ENCODE peak calls at places on chromosomes 13 and 19, in five cellular contexts. One of them, this sample, is unnamed.

GRCh38 chr19:9857920-9858746 is 23.0 kb downstream of the PIN1 start:
- DNase-seq in BJ: no peak
- DNase-seq in A673: no peak
- DNase-seq in psoas muscle: no peak
- DNase-seq in lower leg skin: no peak
- DNase-seq in this sample: no peak

GRCh38 chr13:39900106-39900750 is 244.8 kb downstream of the COG6 start:
- DNase-seq in BJ: no peak
- DNase-seq in A673: peak
- DNase-seq in psoas muscle: no peak
- DNase-seq in lower leg skin: no peak
- DNase-seq in this sample: no peak

GRCh38 chr19:33904681-33905080 is 108.0 kb downstream of the KCTD15 start:
- DNase-seq in BJ: no peak
- DNase-seq in A673: no peak
- DNase-seq in psoas muscle: peak
- DNase-seq in lower leg skin: peak
- DNase-seq in this sample: peak

GRCh38 chr19:4328243-4328990 is 10.2 kb downstream of the STAP2 start:
- DNase-seq in BJ: peak
- DNase-seq in A673: peak
- DNase-seq in psoas muscle: peak
- DNase-seq in lower leg skin: peak
- DNase-seq in this sample: peak

GRCh38 chr13:95471960-95472359 is 80.6 kb upstream of the CLDN10 start:
- DNase-seq in BJ: no peak
- DNase-seq in A673: no peak
- DNase-seq in psoas muscle: no peak
- DNase-seq in lower leg skin: no peak
- DNase-seq in this sample: no peak

GRCh38 chr19:4376991-4377781 is 23.2 kb downstream of the SH3GL1 start:
- DNase-seq in BJ: no peak
- DNase-seq in A673: no peak
- DNase-seq in psoas muscle: peak
- DNase-seq in lower leg skin: no peak
- DNase-seq in this sample: no peak

GRCh38 chr13:32736648-32737047 is 150.4 kb downstream of the PDS5B start:
- DNase-seq in BJ: no peak
- DNase-seq in A673: no peak
- DNase-seq in psoas muscle: no peak
- DNase-seq in lower leg skin: no peak
- DNase-seq in this sample: no peak

GRCh38 chr13:107765724-107766436 is 449.5 kb downstream of the LIG4 start:
- DNase-seq in BJ: no peak
- DNase-seq in A673: no peak
- DNase-seq in psoas muscle: no peak
- DNase-seq in lower leg skin: no peak
- DNase-seq in this sample: no peak

GRCh38 chr19:43784981-43785808 is 4.4 kb upstream of the KCNN4 start:
- DNase-seq in BJ: no peak
- DNase-seq in A673: peak
- DNase-seq in psoas muscle: peak
- DNase-seq in lower leg skin: peak
- DNase-seq in this sample: no peak

GRCh38 chr13:80012281-80012680 is 328.6 kb downstream of the SPRY2 start:
- DNase-seq in BJ: no peak
- DNase-seq in A673: no peak
- DNase-seq in psoas muscle: no peak
- DNase-seq in lower leg skin: no peak
- DNase-seq in this sample: no peak

GRCh38 chr19:1819976-1820255 is 7.8 kb upstream of the ATP8B3 start:
- DNase-seq in BJ: no peak
- DNase-seq in A673: no peak
- DNase-seq in psoas muscle: no peak
- DNase-seq in lower leg skin: no peak
- DNase-seq in this sample: no peak
- H3K4me3 ChIP-seq in BJ: no peak
- H3K4me3 ChIP-seq in A673: no peak
- H3K4me3 ChIP-seq in psoas muscle: no peak
- H3K4me3 ChIP-seq in lower leg skin: no peak
- H3K4me3 ChIP-seq in this sample: no peak

DNA sequence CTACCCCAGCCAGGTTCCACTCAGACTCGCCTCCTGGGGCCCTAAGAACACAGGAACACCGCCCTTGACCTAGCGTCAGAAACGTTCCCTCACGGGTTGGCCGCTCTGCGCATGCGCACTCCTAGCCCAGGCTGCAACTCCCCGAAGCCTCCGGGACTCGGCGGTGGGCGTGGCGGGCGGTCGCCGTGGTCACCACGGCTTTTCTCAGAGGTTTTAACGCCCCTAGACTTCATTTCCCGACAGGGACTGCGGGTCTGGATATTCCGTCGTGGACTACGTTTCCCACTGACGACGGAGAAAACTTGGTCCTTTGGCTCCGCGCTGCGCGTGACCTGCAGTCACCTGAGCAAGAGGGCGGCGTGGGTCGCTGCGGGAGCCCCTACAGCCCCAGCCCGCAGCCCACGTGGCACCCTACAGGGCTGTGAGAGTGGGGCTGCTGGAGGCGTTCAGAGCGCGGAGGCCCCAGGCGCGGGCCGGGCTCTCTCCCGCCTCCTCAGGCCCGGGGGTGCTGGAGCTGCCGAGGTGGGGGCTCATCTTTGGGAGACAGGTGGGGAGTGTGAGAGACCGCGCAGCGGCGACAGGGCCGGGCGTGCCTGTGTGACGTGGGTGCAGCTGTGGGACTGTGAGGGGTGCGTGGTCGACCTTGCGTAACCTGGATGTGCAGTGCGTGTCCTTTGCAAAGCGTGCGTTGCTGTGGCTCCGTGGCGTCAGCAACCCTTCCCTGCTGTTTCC is 38.0 kb upstream of the ZNF573 start:
- DNase-seq in BJ: no peak
- DNase-seq in A673: peak
- DNase-seq in psoas muscle: peak
- DNase-seq in lower leg skin: peak
- DNase-seq in this sample: no peak
- H3K4me3 ChIP-seq in BJ: peak
- H3K4me3 ChIP-seq in A673: peak
- H3K4me3 ChIP-seq in psoas muscle: peak
- H3K4me3 ChIP-seq in lower leg skin: peak
- H3K4me3 ChIP-seq in this sample: peak

DNA sequence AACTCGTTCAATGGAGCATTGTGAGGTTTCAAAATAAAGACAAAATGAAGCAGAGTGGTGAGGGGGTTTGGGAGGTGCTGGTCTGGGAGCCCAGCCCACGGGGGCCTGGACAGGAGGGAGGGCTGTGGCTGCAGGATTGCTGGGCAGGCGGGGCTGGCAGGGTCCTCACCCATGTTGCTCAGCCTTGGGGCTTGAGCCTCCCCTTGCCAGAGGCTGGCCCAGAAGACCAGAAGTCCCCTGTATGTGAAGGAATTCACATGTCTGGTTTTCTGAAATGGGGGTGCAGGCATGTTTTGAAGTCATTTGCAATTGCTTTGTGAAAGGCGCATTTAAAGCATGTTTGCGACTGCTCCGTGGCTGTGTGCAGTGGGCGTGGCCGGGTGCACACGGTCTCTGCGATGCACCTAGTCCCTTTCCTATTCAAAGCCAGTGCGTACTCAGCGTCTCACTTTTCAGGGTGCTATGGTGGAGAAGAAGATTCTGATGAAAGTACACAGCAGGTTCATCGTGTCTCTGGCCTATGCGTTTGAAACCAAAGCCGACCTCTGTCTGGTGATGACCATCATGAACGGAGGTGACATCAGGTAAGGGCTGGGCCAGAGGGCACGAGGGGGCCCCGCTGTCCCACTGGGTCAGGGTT is 2.3 kb downstream of the GRK1 start:
- DNase-seq in BJ: no peak
- DNase-seq in A673: no peak
- DNase-seq in psoas muscle: no peak
- DNase-seq in lower leg skin: no peak
- DNase-seq in this sample: no peak
- H3K4me3 ChIP-seq in BJ: no peak
- H3K4me3 ChIP-seq in A673: no peak
- H3K4me3 ChIP-seq in psoas muscle: no peak
- H3K4me3 ChIP-seq in lower leg skin: no peak
- H3K4me3 ChIP-seq in this sample: no peak

DNA sequence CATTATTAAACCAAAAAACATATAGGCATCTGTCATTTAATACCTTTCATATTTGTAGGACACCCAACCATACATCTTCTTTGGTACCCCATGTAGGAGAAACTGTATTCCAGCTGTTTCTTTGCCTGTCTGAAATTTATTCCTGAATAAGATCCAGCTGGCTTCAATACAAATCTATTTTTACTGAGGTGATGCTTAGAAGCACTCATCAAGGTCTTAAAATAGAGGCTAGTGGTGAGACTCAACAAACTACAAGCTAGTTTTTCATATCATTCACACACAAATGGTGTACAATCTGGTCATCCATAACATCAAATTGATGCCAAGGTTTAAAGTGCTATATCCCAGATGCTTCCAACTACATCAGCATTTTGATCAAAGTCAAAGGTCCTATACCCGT is 1071.3 kb upstream of the MIR17HG start:
- DNase-seq in BJ: no peak
- DNase-seq in A673: no peak
- DNase-seq in psoas muscle: no peak
- DNase-seq in lower leg skin: no peak
- DNase-seq in this sample: no peak
- H3K4me3 ChIP-seq in BJ: no peak
- H3K4me3 ChIP-seq in A673: no peak
- H3K4me3 ChIP-seq in psoas muscle: no peak
- H3K4me3 ChIP-seq in lower leg skin: no peak
- H3K4me3 ChIP-seq in this sample: no peak

DNA sequence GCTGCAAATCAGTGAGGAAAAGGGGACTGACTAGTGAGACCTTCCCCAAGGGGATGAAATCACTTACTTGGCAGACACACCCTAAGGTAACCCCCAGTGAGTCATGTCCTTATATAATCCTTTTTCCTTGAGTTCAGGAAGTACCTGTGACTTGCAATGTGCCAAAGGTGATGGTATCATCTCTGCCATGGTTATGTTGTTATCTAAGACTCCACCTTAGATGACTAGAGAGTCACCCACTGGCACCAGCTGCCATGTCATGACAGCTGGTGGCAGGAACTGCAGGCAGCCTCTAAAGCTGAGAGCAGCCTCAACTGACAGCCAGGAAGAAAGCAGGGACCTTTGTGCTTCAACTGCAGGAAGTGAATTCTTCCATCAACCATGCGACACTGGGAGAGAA is 12.5 kb downstream of the PBX4 start:
- DNase-seq in BJ: no peak
- DNase-seq in A673: no peak
- DNase-seq in psoas muscle: no peak
- DNase-seq in lower leg skin: no peak
- DNase-seq in this sample: no peak
- H3K4me3 ChIP-seq in BJ: no peak
- H3K4me3 ChIP-seq in A673: no peak
- H3K4me3 ChIP-seq in psoas muscle: no peak
- H3K4me3 ChIP-seq in lower leg skin: no peak
- H3K4me3 ChIP-seq in this sample: no peak

GRCh38 chr19:6729573-6730152 is 7.7 kb downstream of the GPR108 start:
- DNase-seq in BJ: no peak
- DNase-seq in A673: no peak
- DNase-seq in psoas muscle: no peak
- DNase-seq in lower leg skin: no peak
- DNase-seq in this sample: no peak

GRCh38 chr19:6725513-6726231 is 5.2 kb upstream of the C3 start:
- DNase-seq in BJ: no peak
- DNase-seq in A673: no peak
- DNase-seq in psoas muscle: no peak
- DNase-seq in lower leg skin: no peak
- DNase-seq in this sample: no peak

GRCh38 chr19:6730153-6730804 is 7.1 kb downstream of the GPR108 start:
- DNase-seq in BJ: no peak
- DNase-seq in A673: peak
- DNase-seq in psoas muscle: no peak
- DNase-seq in lower leg skin: no peak
- DNase-seq in this sample: no peak

GRCh38 chr19:6730941-6731670 is 6.3 kb downstream of the GPR108 start:
- DNase-seq in BJ: no peak
- DNase-seq in A673: no peak
- DNase-seq in psoas muscle: no peak
- DNase-seq in lower leg skin: no peak
- DNase-seq in this sample: no peak

DNA sequence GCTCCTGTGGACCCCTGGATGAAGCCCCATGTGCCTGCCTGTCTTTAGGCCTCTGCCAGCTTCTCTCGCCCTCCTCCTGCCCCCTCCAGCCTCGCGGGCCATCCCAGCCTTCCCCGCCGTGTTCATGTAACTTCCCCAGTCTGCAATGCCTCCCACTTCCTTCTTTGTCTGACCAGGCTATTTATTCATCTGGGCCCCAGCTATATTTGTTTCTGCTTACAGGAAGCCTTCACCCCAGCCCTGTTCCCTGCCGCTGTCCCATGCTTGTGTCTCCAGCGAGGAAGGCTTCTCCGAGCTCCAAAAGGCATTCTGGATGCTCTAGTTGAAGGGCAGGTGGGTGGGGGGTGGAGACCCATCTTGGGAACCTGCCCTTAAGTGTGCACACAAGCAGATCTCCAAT is 7.9 kb upstream of the C3 start:
- DNase-seq in BJ: no peak
- DNase-seq in A673: no peak
- DNase-seq in psoas muscle: no peak
- DNase-seq in lower leg skin: no peak
- DNase-seq in this sample: no peak
- H3K4me3 ChIP-seq in BJ: no peak
- H3K4me3 ChIP-seq in A673: no peak
- H3K4me3 ChIP-seq in psoas muscle: no peak
- H3K4me3 ChIP-seq in lower leg skin: no peak
- H3K4me3 ChIP-seq in this sample: no peak

GRCh38 chr19:35322014-35322413 is 7.0 kb upstream of the CD22 start:
- DNase-seq in BJ: no peak
- DNase-seq in A673: no peak
- DNase-seq in psoas muscle: no peak
- DNase-seq in lower leg skin: no peak
- DNase-seq in this sample: no peak

GRCh38 chr19:35317464-35318043 is 11.4 kb upstream of the CD22 start:
- DNase-seq in BJ: no peak
- DNase-seq in A673: no peak
- DNase-seq in psoas muscle: no peak
- DNase-seq in lower leg skin: peak
- DNase-seq in this sample: no peak

GRCh38 chr19:35316560-35316959 is 12.4 kb upstream of the CD22 start:
- DNase-seq in BJ: no peak
- DNase-seq in A673: no peak
- DNase-seq in psoas muscle: no peak
- DNase-seq in lower leg skin: no peak
- DNase-seq in this sample: no peak

GRCh38 chr19:35318679-35319448 is 10.1 kb upstream of the CD22 start:
- DNase-seq in BJ: peak
- DNase-seq in A673: no peak
- DNase-seq in psoas muscle: peak
- DNase-seq in lower leg skin: peak
- DNase-seq in this sample: peak

GRCh38 chr19:35320285-35320706 is 8.7 kb upstream of the CD22 start:
- DNase-seq in BJ: no peak
- DNase-seq in A673: peak
- DNase-seq in psoas muscle: no peak
- DNase-seq in lower leg skin: no peak
- DNase-seq in this sample: no peak
- H3K4me3 ChIP-seq in BJ: no peak
- H3K4me3 ChIP-seq in A673: no peak
- H3K4me3 ChIP-seq in psoas muscle: no peak
- H3K4me3 ChIP-seq in lower leg skin: no peak
- H3K4me3 ChIP-seq in this sample: no peak

This sample was measured in skeletal muscle cell.